ENCODE peak calls at places on chromosomes 3 and 15, in five cellular contexts. M is fibroblast of lung, W is lower lobe of right lung, V is adrenal gland, Q is IMR-90. B is an unnamed sample. For H3K4me1, the result is how much of the 10 kb centered on the place peaks cover.

GRCh38 chr15:72445426-72445825 is 28.7 kb upstream of the ARIH1 start:
- DNase-seq in M (no peak), W (no peak), V (no peak), Q (no peak), B (peak)

GRCh38 chr3:164458986-164459385 is 619.3 kb downstream of the SI start:
- DNase-seq in M (peak), W (no peak), V (no peak), Q (no peak), B (no peak)

GRCh38 chr3:16151109-16151508 is 23.4 kb upstream of the GALNT15 start:
- DNase-seq in M (peak), W (peak), V (peak), Q (peak), B (peak)

GRCh38 chr3:149900322-149900721 is 70.4 kb downstream of the PFN2 start:
- DNase-seq in M (no peak), W (no peak), V (no peak), Q (no peak), B (no peak)

GRCh38 chr3:69359339-69359893 is 26.5 kb downstream of the FRMD4B start:
- DNase-seq in M (no peak), W (no peak), V (no peak), Q (no peak), B (no peak)

GRCh38 chr15:23403550-23403949 is 43.5 kb downstream of the GOLGA6L2 start:
- DNase-seq in M (no peak), W (no peak), V (peak), Q (no peak), B (no peak)

GRCh38 chr3:29605845-29606244 is 325.0 kb downstream of the RBMS3 start:
- DNase-seq in M (peak), W (no peak), V (no peak), Q (peak), B (no peak)

GRCh38 chr3:177824190-177824786 is 627.0 kb upstream of the TBL1XR1 start:
- DNase-seq in M (peak), W (no peak), V (peak), Q (peak), B (peak)

GRCh38 chr3:14549256-14549931 is 9.3 kb upstream of the GRIP2 start:
- DNase-seq in M (peak), W (no peak), V (no peak), Q (peak), B (peak)

GRCh38 chr3:171461087-171461917 is 1.1 kb upstream of the TNIK start:
- DNase-seq in M (peak), W (no peak), V (peak), Q (peak), B (no peak)

GRCh38 chr15:74789171-74789627 is 7.3 kb downstream of the CSK start:
- DNase-seq in M (no peak), W (no peak), V (no peak), Q (no peak), B (no peak)

GRCh38 chr3:11546657-11547302 is 96.9 kb downstream of the VGLL4 start:
- DNase-seq in M (no peak), W (no peak), V (no peak), Q (no peak), B (peak)

DNA sequence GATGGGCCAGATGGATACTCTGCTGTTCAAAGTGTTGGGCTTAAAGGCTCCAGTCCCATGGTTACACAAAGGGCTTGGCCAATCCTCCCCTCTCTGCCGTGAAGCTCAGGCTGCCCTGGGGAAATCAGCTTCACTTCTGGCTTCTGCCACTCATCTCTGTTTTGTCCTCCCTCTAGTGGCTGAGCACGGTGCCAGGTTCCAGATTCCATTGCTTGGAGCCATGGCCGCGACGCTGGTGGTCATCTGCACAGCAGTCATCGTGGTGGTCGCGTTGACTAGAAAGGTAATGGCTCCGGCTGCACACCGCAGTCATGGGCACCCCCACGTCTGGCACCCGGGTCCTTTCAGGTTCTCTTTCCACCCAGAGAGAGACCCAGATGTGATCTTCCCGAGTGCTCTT is 5.6 kb downstream of the TIGIT start:
- DNase-seq in M (no peak), W (no peak), V (no peak), Q (no peak), B (peak)
- TF ChIP-seq CTCF in M (peak), W (peak), V (peak), Q (peak), B (peak)

GRCh38 chr3:13195374-13195773 is 122.1 kb upstream of the IQSEC1 start:
- DNase-seq in M (no peak), W (no peak), V (no peak), Q (no peak), B (peak)

GRCh38 chr3:13192471-13193213 is 119.4 kb upstream of the IQSEC1 start:
- DNase-seq in M (no peak), W (no peak), V (no peak), Q (peak), B (peak)

GRCh38 chr3:13194285-13195209 is 121.3 kb upstream of the IQSEC1 start:
- DNase-seq in M (no peak), W (peak), V (no peak), Q (no peak), B (peak)

GRCh38 chr3:13191016-13191415 is 117.8 kb upstream of the IQSEC1 start:
- DNase-seq in M (no peak), W (no peak), V (no peak), Q (no peak), B (peak)

GRCh38 chr3:13193320-13194284 is 120.4 kb upstream of the IQSEC1 start:
- DNase-seq in M (no peak), W (peak), V (no peak), Q (no peak), B (peak)
- H3K4me1 ChIP-seq in M (under half), W (under half), V (under half), Q (under half), B (under half)

GRCh38 chr15:65286704-65287514 is at the start of gene PARP16:
- DNase-seq in M (peak), W (peak), V (peak), Q (peak), B (peak)
- TF ChIP-seq CTCF in M (peak), W (peak), V (peak), Q (peak), B (no peak)

GRCh38 chr15:43255376-43255775 is 11.4 kb downstream of the TGM5 start:
- DNase-seq in M (no peak), W (no peak), V (no peak), Q (no peak), B (no peak)
- H3K4me1 ChIP-seq in M (under half), W (under half), V (under half), Q (under half), B (under half)

GRCh38 chr3:96331341-96331740 is 483.1 kb upstream of the EPHA6 start:
- DNase-seq in M (no peak), W (no peak), V (no peak), Q (no peak), B (no peak)
- TF ChIP-seq CTCF in M (no peak), W (no peak), V (no peak), Q (no peak), B (no peak)

GRCh38 chr15:36899696-36900095 is 200.7 kb downstream of the MEIS2 start:
- DNase-seq in M (peak), W (no peak), V (no peak), Q (no peak), B (no peak)
- H3K4me1 ChIP-seq in M (under half), W (under half), V (under half), Q (under half), B (under half)

DNA sequence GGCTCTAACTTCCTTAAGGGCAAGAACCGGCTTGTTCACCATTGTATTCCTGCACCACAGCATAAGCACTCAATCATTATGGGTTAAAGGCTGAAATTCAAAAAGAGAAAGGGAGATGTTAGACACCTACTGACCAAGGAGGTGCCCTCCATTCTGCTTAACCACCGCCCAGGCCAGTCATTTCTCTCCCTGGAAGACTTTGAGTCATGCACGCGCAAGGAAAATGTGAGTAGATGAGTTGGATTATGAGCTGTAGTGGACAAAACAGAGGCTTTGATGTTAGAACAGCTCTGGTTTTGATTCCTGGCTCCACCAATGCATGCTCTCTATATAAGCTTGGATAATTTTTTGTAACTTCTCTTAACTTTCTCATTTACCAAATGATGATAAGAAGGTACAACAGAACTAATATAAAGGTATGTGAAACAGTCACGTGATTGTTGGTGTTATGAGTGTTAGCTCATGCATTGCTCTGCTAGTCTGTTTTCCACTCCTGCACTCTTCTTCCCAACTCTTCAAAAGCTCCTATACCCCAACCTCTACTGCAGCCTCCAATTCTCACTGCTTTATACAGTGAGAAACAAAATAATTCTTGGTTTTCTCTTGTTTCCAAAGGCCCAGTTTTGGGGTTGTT is 148.4 kb upstream of the ATP11B start:
- DNase-seq in M (peak), W (no peak), V (no peak), Q (no peak), B (peak)
- TF ChIP-seq CTCF in M (no peak), W (no peak), V (no peak), Q (no peak), B (no peak)

DNA sequence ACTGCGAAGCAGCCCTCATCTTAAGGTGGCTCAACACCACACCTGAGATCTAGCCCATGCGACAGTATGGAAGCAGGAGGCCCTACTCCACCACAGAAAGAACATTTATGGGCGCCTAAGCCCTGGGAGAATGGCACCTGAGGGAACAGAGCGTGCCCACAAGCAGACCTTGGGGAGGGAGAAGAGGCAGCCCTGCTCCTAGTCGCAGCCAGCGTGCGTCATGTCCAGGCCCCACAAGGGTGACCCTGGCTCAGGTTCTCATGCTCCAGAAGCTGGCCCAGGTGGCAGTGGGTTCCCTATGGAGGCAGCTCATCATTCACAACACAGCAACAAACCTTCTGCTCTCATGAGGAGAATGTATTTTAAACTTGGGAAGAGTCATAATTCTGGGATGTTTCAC is 19.3 kb upstream of the ANPEP start:
- DNase-seq in M (no peak), W (no peak), V (no peak), Q (no peak), B (no peak)
- H3K4me1 ChIP-seq in M (under half), W (under half), V (under half), Q (under half), B (half or more)

DNA sequence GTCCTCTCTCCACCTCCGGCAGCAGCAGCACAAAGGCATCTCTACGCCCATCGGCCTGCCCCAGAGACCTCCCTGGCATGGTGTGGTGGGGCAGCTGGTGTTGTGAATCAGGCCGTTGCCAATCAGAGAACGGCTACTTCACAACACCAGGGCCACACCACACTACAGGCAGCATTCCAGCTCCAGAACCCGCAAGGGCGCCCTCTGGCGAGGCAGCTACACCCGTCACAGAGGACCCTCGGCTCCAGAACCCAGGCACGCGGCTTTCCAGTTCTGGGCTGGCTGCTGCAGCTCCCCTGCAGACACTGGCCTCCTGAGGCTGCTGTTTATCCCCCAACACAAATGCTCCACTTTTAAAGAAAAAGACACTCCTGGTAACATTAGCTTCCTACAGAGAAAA is 127.5 kb upstream of the TOPAZ1 start:
- DNase-seq in M (peak), W (no peak), V (peak), Q (peak), B (peak)
- TF ChIP-seq CTCF in M (peak), W (peak), V (peak), Q (peak), B (peak)